ENCODE peak calls at places on chromosomes 11 and 22, in seven cellular contexts. L is CD4-positive, alpha-beta memory T cell; U is A549; T is putamen; W is foreskin fibroblast; F is RCC 7860; O is stimulated activated naive B cell treated with anti-CD40 and anti-IgM and Interleukin-4, amounts not matched to agents 10 μg/mL and 1 μg/mL and 100 μg/mL, for 72 hours. D is an unnamed sample.

GRCh38 chr11:22459053-22459452 is 120.9 kb downstream of the SLC17A6 start:
- DNase-seq in L (no peak), U (no peak), T (no peak), W (peak; percentile 2), F (peak; percentile 11), O (no peak), D (no peak)

GRCh38 chr22:47718337-47718736 is 955.9 kb downstream of the TBC1D22A start:
- DNase-seq in L (no peak), U (no peak), T (no peak), W (no peak), F (no peak), O (no peak), D (no peak)

GRCh38 chr22:26143801-26144325 is 25.4 kb upstream of the SEZ6L start:
- DNase-seq in L (no peak), U (no peak), T (no peak), W (no peak), F (no peak), O (no peak), D (no peak)

GRCh38 chr11:74147199-74147929 is 23.4 kb downstream of the C2CD3 start:
- DNase-seq in L (no peak), U (no peak), T (no peak), W (no peak), F (peak; percentile 77), O (no peak), D (no peak)

GRCh38 chr11:43825217-43825816 is 55.3 kb upstream of the ALKBH3 start:
- DNase-seq in L (peak; percentile 18), U (peak; percentile 10), T (no peak), W (no peak), F (no peak), O (no peak), D (no peak)

GRCh38 chr22:25205847-25206246 is 6.2 kb downstream of the CRYBB3 start:
- DNase-seq in L (no peak), U (no peak), T (no peak), W (no peak), F (no peak), O (no peak), D (no peak)

GRCh38 chr11:70621241-70621640 is 222.9 kb downstream of the CTTN start:
- DNase-seq in L (no peak), U (no peak), T (no peak), W (no peak), F (no peak), O (no peak), D (no peak)

GRCh38 chr11:102306048-102306575 is 11.2 kb upstream of the BIRC3 start:
- DNase-seq in L (no peak), U (peak; percentile 51), T (no peak), W (no peak), F (peak; percentile 22), O (no peak), D (no peak)

GRCh38 chr11:113556036-113556435 is 80.8 kb upstream of the DRD2 start:
- DNase-seq in L (no peak), U (no peak), T (no peak), W (no peak), F (no peak), O (no peak), D (no peak)

D was measured in CD4-positive, CD25-positive, alpha-beta regulatory T cell.